ENCODE peak calls at places on chromosomes 7 and 10, in nine cellular contexts. I is A549, H is transverse colon, U is breast epithelium, E is gastrocnemius medialis, X is sigmoid colon, Z is stomach, W is prostate gland, L is psoas muscle. Q is an unnamed sample. For H3K9me3, the result is how much of the 10 kb centered on the place peaks cover.

GRCh38 chr10:123897146-123897545 is 5.5 kb upstream of the CPXM2 start:
- DNase-seq in I (no peak), H (no peak), U (no peak), E (no peak), X (no peak), Z (no peak), W (no peak), L (no peak), Q (no peak)

GRCh38 chr7:124992881-124993562 is 63.4 kb upstream of the POT1 start:
- DNase-seq in I (peak), H (no peak), U (no peak), E (no peak), X (no peak), Z (peak), W (no peak), L (no peak), Q (peak)

GRCh38 chr10:76035728-76036409 is 604.4 kb downstream of the LRMDA start:
- DNase-seq in I (no peak), H (no peak), U (no peak), E (no peak), X (no peak), Z (no peak), W (no peak), L (no peak), Q (no peak)

GRCh38 chr7:3404490-3404889 is 103.4 kb downstream of the SDK1 start:
- DNase-seq in I (no peak), H (no peak), U (no peak), E (no peak), X (no peak), Z (no peak), W (no peak), L (no peak), Q (no peak)

GRCh38 chr10:30705086-30705624 is 75.6 kb upstream of the LYZL2 start:
- DNase-seq in I (no peak), H (peak), U (no peak), E (no peak), X (no peak), Z (no peak), W (no peak), L (no peak), Q (no peak)

GRCh38 chr10:35216303-35216905 is 89.8 kb downstream of the CREM start:
- DNase-seq in I (no peak), H (peak), U (no peak), E (peak), X (peak), Z (peak), W (no peak), L (peak), Q (no peak)

GRCh38 chr7:130444230-130444629 is 3.4 kb upstream of the CEP41 start:
- DNase-seq in I (no peak), H (no peak), U (no peak), E (no peak), X (no peak), Z (no peak), W (no peak), L (no peak), Q (no peak)

GRCh38 chr7:4227105-4228010 is 454.7 kb upstream of the FOXK1 start:
- DNase-seq in I (no peak), H (no peak), U (no peak), E (no peak), X (no peak), Z (no peak), W (no peak), L (no peak), Q (no peak)

GRCh38 chr10:14564268-14564744 is 210.4 kb downstream of the FAM107B start:
- DNase-seq in I (no peak), H (no peak), U (no peak), E (no peak), X (no peak), Z (no peak), W (no peak), L (no peak), Q (no peak)

GRCh38 chr7:106092204-106092603 is 19.9 kb downstream of the SYPL1 start:
- DNase-seq in I (no peak), H (no peak), U (no peak), E (no peak), X (no peak), Z (no peak), W (no peak), L (no peak), Q (no peak)

GRCh38 chr10:89697946-89698345 is 3.4 kb upstream of the KIF20B start:
- DNase-seq in I (no peak), H (no peak), U (no peak), E (no peak), X (no peak), Z (no peak), W (no peak), L (no peak), Q (no peak)

GRCh38 chr10:69418052-69418752 is 1.5 kb upstream of the TACR2 start:
- DNase-seq in I (no peak), H (peak), U (no peak), E (no peak), X (peak), Z (no peak), W (no peak), L (no peak), Q (no peak)

GRCh38 chr10:125208854-125209545 is 48.6 kb upstream of the CTBP2 start:
- DNase-seq in I (no peak), H (no peak), U (peak), E (no peak), X (no peak), Z (no peak), W (no peak), L (no peak), Q (no peak)

GRCh38 chr7:131556055-131556911 is at the start of gene PODXL:
- DNase-seq in I (peak), H (peak), U (peak), E (peak), X (peak), Z (peak), W (peak), L (peak), Q (no peak)

GRCh38 chr7:1045727-1046063 is 1.3 kb downstream of the GPR146 start:
- DNase-seq in I (no peak), H (no peak), U (no peak), E (no peak), X (no peak), Z (no peak), W (no peak), L (no peak), Q (no peak)

GRCh38 chr7:112946350-112946749 is 140.3 kb downstream of the GPR85 start:
- DNase-seq in I (no peak), H (no peak), U (no peak), E (no peak), X (no peak), Z (no peak), W (no peak), L (no peak), Q (no peak)

GRCh38 chr7:81846398-81846797 is 76.6 kb upstream of the HGF start:
- DNase-seq in I (peak), H (no peak), U (no peak), E (peak), X (no peak), Z (no peak), W (no peak), L (no peak), Q (no peak)

GRCh38 chr7:123265853-123266252 is 66.1 kb upstream of the SLC13A1 start:
- DNase-seq in I (no peak), H (no peak), U (no peak), E (no peak), X (no peak), Z (no peak), W (no peak), L (no peak), Q (no peak)

GRCh38 chr7:116571037-116571436 is 46.2 kb downstream of the CAV1 start:
- DNase-seq in I (peak), H (no peak), U (no peak), E (no peak), X (no peak), Z (no peak), W (no peak), L (no peak), Q (no peak)

GRCh38 chr10:49310901-49311561 is 12.1 kb downstream of the C10orf71 start:
- DNase-seq in I (no peak), H (no peak), U (no peak), E (no peak), X (no peak), Z (no peak), W (no peak), L (no peak), Q (no peak)

GRCh38 chr7:133353775-133354174 is 100.9 kb downstream of the EXOC4 start:
- DNase-seq in I (no peak), H (no peak), U (no peak), E (no peak), X (no peak), Z (no peak), W (no peak), L (no peak), Q (no peak)

GRCh38 chr7:14507617-14508016 is 394.9 kb downstream of the DGKB start:
- DNase-seq in I (no peak), H (no peak), U (no peak), E (no peak), X (no peak), Z (peak), W (peak), L (no peak), Q (peak)

GRCh38 chr10:25557136-25557535 is 376.9 kb upstream of the MYO3A start:
- DNase-seq in I (no peak), H (no peak), U (no peak), E (no peak), X (no peak), Z (no peak), W (no peak), L (no peak), Q (no peak)

GRCh38 chr7:116522247-116522646 is 2.6 kb upstream of the CAV1 start:
- DNase-seq in I (peak), H (no peak), U (no peak), E (no peak), X (no peak), Z (no peak), W (no peak), L (no peak), Q (no peak)

GRCh38 chr7:6271694-6272371 is 591 bp downstream of the CYTH3 start:
- DNase-seq in I (no peak), H (peak), U (no peak), E (no peak), X (peak), Z (peak), W (no peak), L (peak), Q (no peak)

GRCh38 chr10:101778781-101779543 is 3.0 kb upstream of the FGF8 start:
- DNase-seq in I (no peak), H (peak), U (no peak), E (no peak), X (peak), Z (peak), W (no peak), L (no peak), Q (no peak)

GRCh38 chr10:88853155-88853554 is 1.5 kb upstream of the ANKRD22 start:
- DNase-seq in I (no peak), H (no peak), U (no peak), E (no peak), X (no peak), Z (no peak), W (no peak), L (no peak), Q (no peak)

GRCh38 chr10:122493761-122494160 is 32.4 kb downstream of the HTRA1 start:
- DNase-seq in I (no peak), H (no peak), U (no peak), E (no peak), X (no peak), Z (no peak), W (no peak), L (no peak), Q (peak)

GRCh38 chr10:60236869-60237524 is 152.7 kb downstream of the ANK3 start:
- DNase-seq in I (no peak), H (peak), U (no peak), E (peak), X (peak), Z (peak), W (no peak), L (peak), Q (no peak)

GRCh38 chr7:70778585-70778984 is 353.4 kb upstream of the GALNT17 start:
- DNase-seq in I (no peak), H (no peak), U (no peak), E (no peak), X (no peak), Z (no peak), W (no peak), L (no peak), Q (no peak)

GRCh38 chr10:97618285-97618684 is 15.0 kb downstream of the MORN4 start:
- DNase-seq in I (no peak), H (no peak), U (no peak), E (no peak), X (no peak), Z (no peak), W (no peak), L (no peak), Q (no peak)

GRCh38 chr10:97607076-97607635 is 17.6 kb downstream of the C10orf62 start:
- DNase-seq in I (no peak), H (no peak), U (no peak), E (no peak), X (no peak), Z (no peak), W (no peak), L (no peak), Q (no peak)

GRCh38 chr10:97608991-97609561 is 19.6 kb downstream of the C10orf62 start:
- DNase-seq in I (no peak), H (no peak), U (no peak), E (peak), X (no peak), Z (no peak), W (no peak), L (peak), Q (no peak)

GRCh38 chr10:97611473-97611872 is 21.8 kb downstream of the MORN4 start:
- DNase-seq in I (no peak), H (no peak), U (no peak), E (no peak), X (no peak), Z (no peak), W (no peak), L (no peak), Q (no peak)

GRCh38 chr10:97612386-97612785 is 20.9 kb downstream of the MORN4 start:
- DNase-seq in I (peak), H (no peak), U (no peak), E (no peak), X (no peak), Z (no peak), W (peak), L (no peak), Q (no peak)
- TF ChIP-seq CTCF in I (peak), H (no peak), U (peak), E (peak), X (no peak), Z (no peak), W (no peak), L (peak), Q (peak)

GRCh38 chr7:150728011-150728410 is 9.2 kb upstream of the GIMAP5 start:
- DNase-seq in I (no peak), H (no peak), U (no peak), E (no peak), X (no peak), Z (no peak), W (no peak), L (no peak), Q (no peak)
- H3K9me3 ChIP-seq in I (under half), H (under half), U (under half), E (under half), X (under half), Z (under half), W (under half), L (under half), Q (under half)

GRCh38 chr7:95730493-95731280 is 41.7 kb upstream of the DYNC1I1 start:
- DNase-seq in I (no peak), H (no peak), U (no peak), E (no peak), X (no peak), Z (no peak), W (no peak), L (no peak), Q (no peak)

GRCh38 chr7:95723583-95724180 is 48.7 kb upstream of the DYNC1I1 start:
- DNase-seq in I (peak), H (no peak), U (no peak), E (no peak), X (no peak), Z (no peak), W (peak), L (no peak), Q (no peak)

DNA sequence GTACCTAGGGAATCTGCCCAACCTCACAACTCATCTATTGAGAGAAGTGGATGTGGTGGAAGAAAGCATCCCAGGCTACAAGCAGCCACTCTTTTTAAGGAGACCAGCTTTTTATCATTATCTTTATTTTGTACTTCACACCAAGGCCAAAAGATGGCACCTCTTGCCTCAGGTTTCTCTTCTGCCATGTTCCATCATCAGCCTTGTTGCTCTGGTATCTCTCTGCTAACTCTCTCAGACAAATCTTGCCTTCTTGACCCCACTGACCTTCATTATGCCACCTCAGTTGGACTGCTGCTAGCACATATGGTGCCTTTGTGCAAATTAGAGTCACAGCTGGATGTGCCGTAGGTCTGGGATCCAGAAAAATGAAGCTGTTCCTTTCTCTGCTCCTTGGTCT is 47.2 kb upstream of the DYNC1I1 start:
- DNase-seq in I (peak), H (no peak), U (no peak), E (no peak), X (no peak), Z (no peak), W (no peak), L (no peak), Q (no peak)
- TF ChIP-seq CTCF in I (no peak), H (no peak), U (no peak), E (no peak), X (no peak), Z (no peak), W (no peak), L (no peak), Q (peak)

GRCh38 chr7:72101444-72101843 is 310.7 kb downstream of the CALN1 start:
- DNase-seq in I (no peak), H (no peak), U (no peak), E (no peak), X (peak), Z (no peak), W (no peak), L (no peak), Q (no peak)

GRCh38 chr7:72098812-72099211 is 313.3 kb downstream of the CALN1 start:
- DNase-seq in I (no peak), H (no peak), U (no peak), E (no peak), X (peak), Z (no peak), W (no peak), L (no peak), Q (no peak)

DNA sequence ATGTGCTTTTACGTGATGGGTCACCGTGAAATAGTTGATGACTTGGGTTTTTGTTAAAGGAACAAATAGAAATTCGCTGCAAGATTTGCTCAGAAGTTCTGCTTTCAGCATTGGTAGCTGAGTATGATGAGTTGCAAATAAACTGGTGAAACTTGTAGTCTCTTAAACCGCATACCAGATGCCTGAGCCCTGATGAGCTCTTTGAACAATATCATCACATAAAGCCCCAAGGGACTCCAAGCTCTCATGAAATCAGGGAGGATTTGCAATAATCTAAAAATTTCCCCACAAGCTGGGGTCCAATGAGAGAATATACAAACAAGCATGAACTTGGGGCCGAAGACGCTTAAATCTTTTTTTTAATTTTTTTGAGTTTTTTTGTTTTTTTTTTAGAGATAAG is 312.4 kb downstream of the CALN1 start:
- DNase-seq in I (no peak), H (no peak), U (no peak), E (no peak), X (no peak), Z (no peak), W (no peak), L (no peak), Q (no peak)
- H3K9me3 ChIP-seq in I (under half), H (under half), U (under half), E (under half), X (under half), Z (under half), W (under half), L (under half), Q (under half)

GRCh38 chr7:34758111-34758601 is 100.1 kb downstream of the NPSR1 start:
- DNase-seq in I (no peak), H (no peak), U (no peak), E (no peak), X (no peak), Z (no peak), W (no peak), L (no peak), Q (no peak)

GRCh38 chr7:34760271-34760670 is 102.3 kb downstream of the NPSR1 start:
- DNase-seq in I (no peak), H (no peak), U (no peak), E (no peak), X (no peak), Z (no peak), W (no peak), L (no peak), Q (no peak)

GRCh38 chr7:34757570-34758110 is 99.6 kb downstream of the NPSR1 start:
- DNase-seq in I (no peak), H (no peak), U (no peak), E (no peak), X (no peak), Z (no peak), W (no peak), L (no peak), Q (no peak)

GRCh38 chr7:34761627-34762026 is 103.6 kb downstream of the NPSR1 start:
- DNase-seq in I (no peak), H (no peak), U (no peak), E (no peak), X (no peak), Z (no peak), W (no peak), L (no peak), Q (no peak)

GRCh38 chr7:34759477-34760125 is 101.6 kb downstream of the NPSR1 start:
- DNase-seq in I (peak), H (no peak), U (no peak), E (no peak), X (no peak), Z (no peak), W (no peak), L (no peak), Q (no peak)
- TF ChIP-seq CTCF in I (peak), H (peak), U (peak), E (no peak), X (no peak), Z (no peak), W (no peak), L (peak), Q (peak)

DNA sequence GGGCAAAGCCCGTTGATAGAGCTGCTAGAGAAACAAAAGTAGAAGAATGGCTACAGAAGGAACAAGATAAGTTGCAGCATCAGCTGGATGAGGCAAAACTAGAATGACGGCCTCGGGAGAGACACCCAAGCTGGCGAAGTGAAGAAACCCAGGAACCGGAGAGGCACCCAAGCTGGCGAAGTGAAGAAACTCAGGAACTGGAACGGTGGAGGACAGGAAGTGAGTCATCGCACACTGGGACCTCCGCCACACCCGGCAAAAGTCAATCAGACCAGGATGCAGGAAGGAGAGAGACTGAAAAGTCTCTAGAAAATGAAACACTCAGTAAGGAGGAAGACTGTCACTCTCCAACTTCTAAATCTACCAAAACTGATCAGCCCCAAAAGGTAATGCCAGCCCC is 133.0 kb upstream of the NEBL start:
- DNase-seq in I (peak), H (no peak), U (no peak), E (no peak), X (no peak), Z (no peak), W (no peak), L (no peak), Q (no peak)
- H3K9me3 ChIP-seq in I (under half), H (under half), U (under half), E (under half), X (under half), Z (under half), W (under half), L (under half), Q (under half)

DNA sequence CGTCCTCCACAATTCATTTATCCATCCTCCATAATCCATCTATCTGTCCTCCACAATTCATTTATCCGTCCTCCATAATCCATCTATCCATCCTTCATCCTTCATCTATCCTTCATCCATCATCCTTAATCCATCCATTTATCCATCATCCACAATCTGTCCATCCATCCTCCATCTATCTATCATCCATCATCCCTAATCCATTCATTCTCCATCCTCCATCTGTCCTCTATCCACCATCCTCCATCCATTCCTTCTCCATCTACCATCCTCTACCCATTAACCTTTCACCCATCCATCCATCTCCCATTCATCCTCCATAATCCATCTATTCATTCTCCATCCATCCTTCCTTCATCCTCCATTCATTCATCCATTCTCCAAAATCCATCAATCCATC is 36.0 kb upstream of the DPYSL4 start:
- DNase-seq in I (no peak), H (no peak), U (no peak), E (no peak), X (no peak), Z (no peak), W (no peak), L (no peak), Q (no peak)
- TF ChIP-seq CTCF in I (no peak), H (no peak), U (no peak), E (no peak), X (no peak), Z (no peak), W (no peak), L (no peak), Q (no peak)

GRCh38 chr10:37552881-37553280 is 304.5 kb downstream of the ZNF248 start:
- DNase-seq in I (no peak), H (no peak), U (no peak), E (no peak), X (no peak), Z (no peak), W (no peak), L (no peak), Q (no peak)
- H3K9me3 ChIP-seq in I (under half), H (under half), U (under half), E (under half), X (under half), Z (under half), W (under half), L (under half), Q (under half)

GRCh38 chr10:17228081-17229015 is at the start of gene VIM:
- DNase-seq in I (peak), H (peak), U (peak), E (peak), X (peak), Z (peak), W (peak), L (peak), Q (peak)
- TF ChIP-seq CTCF in I (no peak), H (no peak), U (peak), E (no peak), X (no peak), Z (no peak), W (no peak), L (no peak), Q (no peak)

Q was measured in RWPE2.